ENCODE peak calls at places on chromosomes 2 and 18, in four cellular contexts. K is foreskin keratinocyte; P is CD8-positive, alpha-beta memory T cell; Z is lower lobe of right lung. N is an unnamed sample.

GRCh38 chr2:202237787-202238233 is 587 bp downstream of the SUMO1 start:
- DNase-seq in Z (peak; percentile 47), K (peak; percentile 33), P (no peak), N (peak; percentile 62)

GRCh38 chr2:159960413-159960812 is 102.0 kb downstream of the PLA2R1 start:
- DNase-seq in P (no peak), K (peak; percentile 85), Z (no peak), N (no peak)

GRCh38 chr2:149039213-149039724 is 770 bp downstream of the LYPD6B start:
- DNase-seq in P (no peak), K (no peak), Z (no peak), N (no peak)

GRCh38 chr2:184685999-184686841 is 87.9 kb downstream of the ZNF804A start:
- DNase-seq in P (no peak), Z (no peak), K (peak; percentile 32), N (no peak)

GRCh38 chr2:231930601-231931281 is 4.5 kb upstream of the NPPC start:
- DNase-seq in P (no peak), Z (no peak), K (no peak), N (no peak)

GRCh38 chr2:37627715-37628114 is 43.7 kb downstream of the CDC42EP3 start:
- DNase-seq in Z (no peak), P (no peak), K (peak; percentile 28), N (no peak)

GRCh38 chr18:62505669-62506494 is 16.9 kb upstream of the ZCCHC2 start:
- DNase-seq in K (no peak), P (no peak), Z (no peak), N (no peak)

GRCh38 chr2:172462393-172463381 is 35.3 kb downstream of the ITGA6 start:
- DNase-seq in P (peak; percentile 37), Z (no peak), K (peak; percentile 60), N (peak; percentile 64)

GRCh38 chr2:222299926-222300724 is 1.3 kb upstream of the PAX3 start:
- DNase-seq in K (no peak), Z (no peak), P (no peak), N (no peak)

GRCh38 chr2:70143314-70144150 is 47.3 kb downstream of the C2orf42 start:
- DNase-seq in P (peak; percentile 48), K (no peak), Z (peak; percentile 52), N (peak; percentile 73)

GRCh38 chr2:69601179-69601612 is 42.3 kb downstream of the AAK1 start:
- DNase-seq in K (peak; percentile 66), P (no peak), Z (no peak), N (no peak)

GRCh38 chr2:159946326-159946992 is 116.0 kb downstream of the PLA2R1 start:
- DNase-seq in K (no peak), P (no peak), Z (no peak), N (no peak)

GRCh38 chr2:237693281-237694039 is 66.1 kb downstream of the LRRFIP1 start:
- DNase-seq in P (no peak), Z (no peak), K (peak; percentile 80), N (no peak)

GRCh38 chr18:6257950-6258349 is 156.8 kb downstream of the L3MBTL4 start:
- DNase-seq in K (no peak), Z (no peak), P (no peak), N (no peak)

GRCh38 chr18:67545681-67546080 is 29.2 kb upstream of the DSEL start:
- DNase-seq in K (no peak), Z (no peak), P (no peak), N (no peak)

GRCh38 chr2:101185656-101186055 is 34.5 kb upstream of the TBC1D8 start:
- DNase-seq in P (no peak), Z (no peak), K (peak; percentile 78), N (no peak)

GRCh38 chr2:218569661-218570500 is 1.2 kb downstream of the CNOT9 start:
- DNase-seq in Z (no peak), K (no peak), P (peak; percentile 6), N (no peak)

GRCh38 chr18:13264986-13265900 is 46.7 kb downstream of the LDLRAD4 start:
- DNase-seq in P (no peak), Z (no peak), K (no peak), N (no peak)

GRCh38 chr2:224579411-224579810 is 5.8 kb downstream of the CUL3 start:
- DNase-seq in Z (no peak), P (no peak), K (no peak), N (no peak)

GRCh38 chr2:207847807-207848544 is 78.3 kb upstream of the FZD5 start:
- DNase-seq in Z (peak; percentile 70), P (no peak), K (peak; percentile 63), N (no peak)

GRCh38 chr2:196263181-196263747 is 91.9 kb upstream of the STK17B start:
- DNase-seq in P (peak; percentile 11), K (peak; percentile 92), Z (no peak), N (no peak)

GRCh38 chr2:79717364-79718007 is 204.6 kb downstream of the CTNNA2 start:
- DNase-seq in Z (no peak), K (no peak), P (no peak), N (no peak)

GRCh38 chr2:27271631-27272340 is 3.4 kb upstream of the DNAJC5G start:
- DNase-seq in K (no peak), P (no peak), Z (no peak), N (no peak)

GRCh38 chr2:238700122-238700457 is 147.8 kb upstream of the TWIST2 start:
- DNase-seq in P (no peak), K (no peak), Z (peak; percentile 80), N (no peak)

GRCh38 chr2:7467782-7468447 is 550.7 kb downstream of the RNF144A start:
- DNase-seq in P (peak; percentile 11), K (no peak), Z (no peak), N (peak; percentile 59)

GRCh38 chr18:48312066-48312465 is 97.1 kb downstream of the ZBTB7C start:
- DNase-seq in P (no peak), K (no peak), Z (no peak), N (no peak)

GRCh38 chr2:58560531-58560930 is 319.4 kb upstream of the FANCL start:
- DNase-seq in Z (no peak), P (no peak), K (no peak), N (no peak)

GRCh38 chr2:205964111-205964761 is 121.7 kb downstream of the INO80D start:
- DNase-seq in P (no peak), K (no peak), Z (no peak), N (no peak)

GRCh38 chr18:9109523-9109922 is 7.0 kb downstream of the NDUFV2 start:
- DNase-seq in P (no peak), K (no peak), Z (no peak), N (no peak)

GRCh38 chr2:128451084-128451483 is 132.4 kb upstream of the HS6ST1 start:
- DNase-seq in Z (no peak), P (no peak), K (no peak), N (no peak)

GRCh38 chr2:196967126-196967525 is 40.6 kb upstream of the PGAP1 start:
- DNase-seq in Z (no peak), P (no peak), K (no peak), N (no peak)

GRCh38 chr2:54629914-54630609 is 93.4 kb upstream of the EML6 start:
- DNase-seq in Z (no peak), P (no peak), K (peak; percentile 54), N (peak; percentile 81)

GRCh38 chr18:59148192-59148591 is 8.5 kb downstream of the SEC11C start:
- DNase-seq in K (no peak), P (no peak), Z (no peak), N (no peak)

DNA sequence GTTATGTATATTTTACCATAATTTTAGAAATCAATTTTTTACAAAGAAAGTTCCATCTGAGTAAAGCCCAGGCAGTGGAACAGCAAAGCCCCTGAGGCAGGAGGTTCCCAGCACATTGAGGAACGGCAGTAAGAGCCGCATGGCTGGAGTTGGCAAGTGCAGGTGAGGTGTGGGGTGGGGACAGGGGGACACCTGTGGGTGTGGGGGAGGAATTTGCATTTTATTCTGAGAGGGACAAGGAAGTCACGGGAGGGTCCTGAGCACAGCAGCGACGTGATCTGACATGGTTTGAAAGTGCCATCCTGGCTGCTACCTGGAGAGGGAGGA is 16.1 kb upstream of the ADI1 start:
- DNase-seq in K (no peak), Z (no peak), P (no peak), N (no peak)
- H3K27ac ChIP-seq in K (peak overlapping the region; percentile 92), Z (peak overlapping the region; percentile 88), P (peak overlapping the region; percentile 72), N (peak overlapping the region; percentile 59)

DNA sequence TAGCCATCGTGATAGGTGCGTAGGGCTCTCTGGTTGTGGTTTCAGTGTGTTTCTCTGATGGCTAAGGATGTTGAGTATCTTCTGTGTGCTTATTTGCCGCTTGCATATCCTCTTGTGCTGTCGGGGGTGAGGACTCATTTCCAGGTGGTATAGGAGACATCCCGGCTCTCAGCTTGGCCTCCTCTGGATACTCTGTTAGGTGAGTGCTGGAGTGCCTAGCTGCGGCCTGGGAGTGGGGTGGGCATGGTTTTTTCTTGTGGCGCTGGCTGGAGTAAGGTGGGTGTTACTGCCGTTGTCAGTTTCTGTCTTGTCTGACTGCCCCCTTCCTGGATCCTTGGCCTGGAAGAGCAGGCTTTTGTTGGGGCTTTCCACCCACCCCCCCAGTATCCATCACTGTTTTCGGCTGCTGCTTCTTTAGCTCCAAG is 69.2 kb downstream of the DGKD start:
- DNase-seq in K (no peak), Z (no peak), P (no peak), N (peak; percentile 44)
- H3K27ac ChIP-seq in K (no peak overlapping the region), Z (peak overlapping the region; percentile 75), P (no peak overlapping the region), N (no peak overlapping the region)

DNA sequence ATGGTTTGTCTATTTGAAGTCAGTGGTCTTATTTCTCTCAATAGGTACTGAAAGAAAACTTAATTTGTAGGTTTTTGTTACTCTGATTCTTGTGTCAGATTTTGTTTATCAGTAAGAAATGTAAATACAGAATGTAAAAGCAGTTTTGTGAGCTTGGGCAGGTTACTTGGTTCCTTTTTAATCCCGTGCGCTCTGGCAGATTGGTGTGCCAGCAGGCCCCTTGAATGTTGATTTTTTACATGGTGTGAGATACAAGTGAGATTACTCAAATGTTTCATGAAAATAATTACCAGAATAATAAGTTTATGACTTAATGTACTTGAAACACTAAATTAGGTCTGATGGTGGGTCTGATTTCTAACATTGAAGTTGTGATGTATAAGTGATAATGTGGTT is 13.4 kb downstream of the HNRNPA3 start:
- DNase-seq in Z (no peak), P (no peak), K (no peak), N (no peak)
- H3K27ac ChIP-seq in Z (no peak overlapping the region), P (no peak overlapping the region), K (no peak overlapping the region), N (no peak overlapping the region)

GRCh38 chr2:99691931-99692330 is 202.1 kb upstream of the REV1 start:
- DNase-seq in Z (peak; percentile 60), K (no peak), P (no peak), N (no peak)
- H3K27ac ChIP-seq in Z (no peak overlapping the region), K (no peak overlapping the region), P (no peak overlapping the region), N (no peak overlapping the region)

DNA sequence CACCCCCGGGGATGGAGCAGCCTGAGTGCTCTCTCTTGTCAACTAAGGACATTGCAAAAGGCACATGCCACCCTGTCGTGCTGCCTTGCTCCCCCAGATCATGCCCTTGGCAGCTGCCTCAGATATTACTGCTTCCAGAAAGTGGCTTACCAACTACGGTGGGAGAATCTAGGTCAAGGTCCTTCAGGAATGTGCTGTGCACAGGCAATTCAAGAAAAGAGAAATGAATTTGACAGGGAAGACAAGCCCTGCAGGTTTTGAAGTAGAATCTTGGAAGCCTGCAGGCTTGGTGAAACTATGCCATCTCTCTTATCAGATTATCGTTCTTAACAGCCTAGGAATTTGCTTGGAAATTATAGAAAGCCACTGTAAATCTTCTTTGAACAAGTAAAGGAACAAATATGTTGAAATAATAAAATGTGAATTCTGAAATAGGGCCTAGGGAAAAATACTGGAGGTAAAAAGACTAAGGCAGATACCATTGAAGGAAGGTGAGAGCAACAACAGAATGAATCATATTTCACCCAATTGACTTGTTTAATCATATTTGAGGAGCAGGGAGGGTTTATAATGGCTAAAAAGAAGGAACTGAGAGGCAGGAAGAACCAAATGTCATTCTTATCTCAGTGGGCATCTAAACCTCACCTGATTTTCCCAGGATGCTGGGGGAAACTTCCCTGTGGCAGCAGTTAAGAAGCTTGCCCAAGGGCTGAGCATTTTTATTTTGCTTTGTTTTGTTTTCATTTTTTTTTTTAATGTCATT is 94.0 kb upstream of the GLS start:
- DNase-seq in K (no peak), Z (peak; percentile 61), P (no peak), N (no peak)
- H3K27ac ChIP-seq in K (peak overlapping the region; percentile 34), Z (peak overlapping the region; percentile 37), P (no peak overlapping the region), N (no peak overlapping the region)

N was measured in Peyer's patch.